ENCODE peak calls at places on chromosomes 16 and 17, in ten cellular contexts. One of them, this sample, is unnamed.

GRCh38 chr17:83008526-83008925 is 70.9 kb upstream of the METRNL start:
- DNase-seq in pancreas: no peak
- DNase-seq in dorsolateral prefrontal cortex: no peak
- DNase-seq in lower lobe of right lung: no peak
- DNase-seq in retinal pigment epithelial cell: no peak
- DNase-seq in MM.1S: no peak
- DNase-seq in tibial artery: no peak
- DNase-seq in cardiac fibroblast: no peak
- DNase-seq in fibroblast of pulmonary artery: no peak
- DNase-seq in mucosa of descending colon: no peak
- DNase-seq in this sample: no peak

GRCh38 chr16:7566360-7566759 is 233.7 kb downstream of the RBFOX1 start:
- DNase-seq in fibroblast of pulmonary artery: no peak
- DNase-seq in mucosa of descending colon: no peak
- DNase-seq in retinal pigment epithelial cell: no peak
- DNase-seq in lower lobe of right lung: no peak
- DNase-seq in cardiac fibroblast: no peak
- DNase-seq in tibial artery: no peak
- DNase-seq in pancreas: no peak
- DNase-seq in MM.1S: no peak
- DNase-seq in dorsolateral prefrontal cortex: no peak
- DNase-seq in this sample: no peak

GRCh38 chr17:74852237-74853047 is 7.2 kb downstream of the GRIN2C start:
- DNase-seq in cardiac fibroblast: no peak
- DNase-seq in lower lobe of right lung: peak; percentile 62
- DNase-seq in fibroblast of pulmonary artery: peak; percentile 23
- DNase-seq in tibial artery: no peak
- DNase-seq in retinal pigment epithelial cell: peak; percentile 36
- DNase-seq in mucosa of descending colon: no peak
- DNase-seq in MM.1S: peak; percentile 87
- DNase-seq in pancreas: no peak
- DNase-seq in dorsolateral prefrontal cortex: no peak
- DNase-seq in this sample: no peak

GRCh38 chr17:50558955-50559614 is 1.4 kb upstream of the CACNA1G start:
- DNase-seq in pancreas: no peak
- DNase-seq in mucosa of descending colon: peak; percentile 50
- DNase-seq in lower lobe of right lung: peak; percentile 69
- DNase-seq in tibial artery: no peak
- DNase-seq in cardiac fibroblast: no peak
- DNase-seq in retinal pigment epithelial cell: no peak
- DNase-seq in MM.1S: no peak
- DNase-seq in fibroblast of pulmonary artery: no peak
- DNase-seq in dorsolateral prefrontal cortex: no peak
- DNase-seq in this sample: no peak

GRCh38 chr16:10988164-10988803 is 43.9 kb downstream of the CLEC16A start:
- DNase-seq in dorsolateral prefrontal cortex: no peak
- DNase-seq in retinal pigment epithelial cell: no peak
- DNase-seq in MM.1S: no peak
- DNase-seq in fibroblast of pulmonary artery: no peak
- DNase-seq in lower lobe of right lung: peak; percentile 51
- DNase-seq in pancreas: no peak
- DNase-seq in tibial artery: no peak
- DNase-seq in mucosa of descending colon: no peak
- DNase-seq in cardiac fibroblast: no peak
- DNase-seq in this sample: no peak

GRCh38 chr16:67034478-67034877 is 5.5 kb downstream of the CBFB start:
- DNase-seq in mucosa of descending colon: no peak
- DNase-seq in fibroblast of pulmonary artery: peak; percentile 58
- DNase-seq in tibial artery: no peak
- DNase-seq in pancreas: no peak
- DNase-seq in lower lobe of right lung: no peak
- DNase-seq in MM.1S: no peak
- DNase-seq in retinal pigment epithelial cell: no peak
- DNase-seq in dorsolateral prefrontal cortex: no peak
- DNase-seq in cardiac fibroblast: peak; percentile 52
- DNase-seq in this sample: no peak

GRCh38 chr16:27475561-27475960 is 73.6 kb downstream of the IL21R start:
- DNase-seq in dorsolateral prefrontal cortex: no peak
- DNase-seq in retinal pigment epithelial cell: peak; percentile 60
- DNase-seq in fibroblast of pulmonary artery: peak; percentile 80
- DNase-seq in mucosa of descending colon: no peak
- DNase-seq in cardiac fibroblast: peak; percentile 93
- DNase-seq in lower lobe of right lung: no peak
- DNase-seq in pancreas: no peak
- DNase-seq in MM.1S: no peak
- DNase-seq in tibial artery: no peak
- DNase-seq in this sample: peak; percentile 82

GRCh38 chr16:51328708-51329107 is 177.6 kb upstream of the SALL1 start:
- DNase-seq in tibial artery: no peak
- DNase-seq in pancreas: no peak
- DNase-seq in dorsolateral prefrontal cortex: no peak
- DNase-seq in cardiac fibroblast: no peak
- DNase-seq in fibroblast of pulmonary artery: peak; percentile 9
- DNase-seq in lower lobe of right lung: no peak
- DNase-seq in retinal pigment epithelial cell: no peak
- DNase-seq in MM.1S: no peak
- DNase-seq in mucosa of descending colon: no peak
- DNase-seq in this sample: no peak

GRCh38 chr16:52825882-52826281 is 226.8 kb downstream of the CHD9NB start:
- DNase-seq in MM.1S: no peak
- DNase-seq in lower lobe of right lung: no peak
- DNase-seq in mucosa of descending colon: no peak
- DNase-seq in pancreas: no peak
- DNase-seq in cardiac fibroblast: no peak
- DNase-seq in tibial artery: no peak
- DNase-seq in fibroblast of pulmonary artery: no peak
- DNase-seq in retinal pigment epithelial cell: no peak
- DNase-seq in dorsolateral prefrontal cortex: no peak
- DNase-seq in this sample: no peak

GRCh38 chr16:4803479-4804243 is 1.2 kb upstream of the ROGDI start:
- DNase-seq in pancreas: peak; percentile 29
- DNase-seq in lower lobe of right lung: no peak
- DNase-seq in MM.1S: no peak
- DNase-seq in dorsolateral prefrontal cortex: no peak
- DNase-seq in cardiac fibroblast: peak; percentile 8
- DNase-seq in fibroblast of pulmonary artery: no peak
- DNase-seq in tibial artery: no peak
- DNase-seq in mucosa of descending colon: no peak
- DNase-seq in retinal pigment epithelial cell: no peak
- DNase-seq in this sample: no peak

GRCh38 chr16:4801051-4801961 is 1.1 kb downstream of the ROGDI start:
- DNase-seq in dorsolateral prefrontal cortex: no peak
- DNase-seq in lower lobe of right lung: no peak
- DNase-seq in mucosa of descending colon: peak; percentile 59
- DNase-seq in retinal pigment epithelial cell: no peak
- DNase-seq in MM.1S: no peak
- DNase-seq in tibial artery: no peak
- DNase-seq in cardiac fibroblast: no peak
- DNase-seq in fibroblast of pulmonary artery: no peak
- DNase-seq in pancreas: peak; percentile 29
- DNase-seq in this sample: no peak

GRCh38 chr16:4801962-4802658 is at the start of gene ROGDI:
- DNase-seq in tibial artery: peak; percentile 66
- DNase-seq in lower lobe of right lung: peak; percentile 96
- DNase-seq in MM.1S: peak; percentile 93
- DNase-seq in cardiac fibroblast: peak; percentile 19
- DNase-seq in fibroblast of pulmonary artery: peak; percentile 31
- DNase-seq in dorsolateral prefrontal cortex: peak; percentile 74
- DNase-seq in retinal pigment epithelial cell: no peak
- DNase-seq in mucosa of descending colon: peak; percentile 97
- DNase-seq in pancreas: peak; percentile 92
- DNase-seq in this sample: peak; percentile 31

GRCh38 chr16:4800290-4801041 is 2.0 kb downstream of the ROGDI start:
- DNase-seq in MM.1S: no peak
- DNase-seq in mucosa of descending colon: peak; percentile 85
- DNase-seq in dorsolateral prefrontal cortex: peak; percentile 94
- DNase-seq in cardiac fibroblast: no peak
- DNase-seq in fibroblast of pulmonary artery: no peak
- DNase-seq in retinal pigment epithelial cell: no peak
- DNase-seq in tibial artery: no peak
- DNase-seq in pancreas: peak; percentile 83
- DNase-seq in lower lobe of right lung: peak; percentile 81
- DNase-seq in this sample: no peak

DNA sequence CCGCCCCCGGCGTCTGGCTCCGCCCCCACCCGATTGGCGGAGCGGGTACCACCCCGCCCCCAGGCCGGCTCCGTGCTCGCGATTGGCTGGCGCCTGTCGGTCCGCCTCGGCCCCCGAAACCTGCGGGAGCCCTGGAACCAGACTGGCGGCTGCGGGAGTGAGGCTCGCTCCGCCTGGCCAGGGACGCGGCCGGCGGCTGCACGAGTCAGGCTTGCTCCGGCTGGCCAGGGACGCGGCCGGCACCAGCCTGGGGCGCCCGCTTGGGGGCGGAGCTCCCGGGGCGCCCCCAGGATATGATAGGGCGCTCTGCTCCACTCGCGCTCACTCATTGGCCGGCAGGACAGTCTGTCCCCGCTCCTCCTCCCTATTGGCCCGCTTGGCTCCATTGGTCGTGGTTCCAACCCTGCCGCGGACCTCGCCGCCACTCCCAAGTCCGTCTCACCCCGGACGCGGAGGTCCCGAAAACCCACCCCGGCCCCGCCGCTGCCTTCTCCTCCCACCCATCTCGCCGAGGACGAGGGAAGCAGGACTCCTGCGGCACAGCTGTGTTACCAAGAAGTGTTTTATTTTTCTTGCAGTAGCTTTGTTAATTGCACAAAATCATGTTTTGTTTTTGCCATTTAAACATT is 340 bp upstream of the ROGDI start:
- DNase-seq in retinal pigment epithelial cell: peak; percentile 68
- DNase-seq in mucosa of descending colon: peak; percentile 96
- DNase-seq in fibroblast of pulmonary artery: peak; percentile 90
- DNase-seq in pancreas: peak; percentile 93
- DNase-seq in tibial artery: peak; percentile 91
- DNase-seq in MM.1S: peak; percentile 83
- DNase-seq in dorsolateral prefrontal cortex: peak; percentile 92
- DNase-seq in lower lobe of right lung: peak; percentile 94
- DNase-seq in cardiac fibroblast: peak; percentile 92
- DNase-seq in this sample: peak; percentile 62
- TF ChIP-seq CTCF in retinal pigment epithelial cell: no peak
- TF ChIP-seq CTCF in mucosa of descending colon: no peak
- TF ChIP-seq CTCF in fibroblast of pulmonary artery: no peak
- TF ChIP-seq CTCF in pancreas: peak; percentile 17
- TF ChIP-seq CTCF in tibial artery: no peak
- TF ChIP-seq CTCF in MM.1S: no peak
- TF ChIP-seq CTCF in dorsolateral prefrontal cortex: peak; percentile 51
- TF ChIP-seq CTCF in lower lobe of right lung: peak; percentile 32
- TF ChIP-seq CTCF in cardiac fibroblast: no peak
- TF ChIP-seq CTCF in this sample: no peak

GRCh38 chr17:31882571-31882970 is 18.9 kb downstream of the UTP6 start:
- DNase-seq in cardiac fibroblast: no peak
- DNase-seq in fibroblast of pulmonary artery: no peak
- DNase-seq in dorsolateral prefrontal cortex: no peak
- DNase-seq in pancreas: no peak
- DNase-seq in retinal pigment epithelial cell: no peak
- DNase-seq in tibial artery: no peak
- DNase-seq in MM.1S: no peak
- DNase-seq in lower lobe of right lung: no peak
- DNase-seq in mucosa of descending colon: no peak
- DNase-seq in this sample: no peak

GRCh38 chr17:31888124-31888523 is 13.4 kb downstream of the UTP6 start:
- DNase-seq in pancreas: peak; percentile 23
- DNase-seq in fibroblast of pulmonary artery: no peak
- DNase-seq in MM.1S: no peak
- DNase-seq in retinal pigment epithelial cell: no peak
- DNase-seq in tibial artery: peak; percentile 45
- DNase-seq in cardiac fibroblast: no peak
- DNase-seq in dorsolateral prefrontal cortex: no peak
- DNase-seq in mucosa of descending colon: no peak
- DNase-seq in lower lobe of right lung: no peak
- DNase-seq in this sample: no peak
- H3K4me3 ChIP-seq in pancreas: no peak overlapping the region
- H3K4me3 ChIP-seq in fibroblast of pulmonary artery: no peak overlapping the region
- H3K4me3 ChIP-seq in MM.1S: no peak overlapping the region
- H3K4me3 ChIP-seq in retinal pigment epithelial cell: no peak overlapping the region
- H3K4me3 ChIP-seq in tibial artery: no peak overlapping the region
- H3K4me3 ChIP-seq in cardiac fibroblast: no peak overlapping the region
- H3K4me3 ChIP-seq in dorsolateral prefrontal cortex: no peak overlapping the region
- H3K4me3 ChIP-seq in mucosa of descending colon: no peak overlapping the region
- H3K4me3 ChIP-seq in lower lobe of right lung: no peak overlapping the region
- H3K4me3 ChIP-seq in this sample: no peak overlapping the region

GRCh38 chr17:8791248-8791909 is 7.8 kb downstream of the MFSD6L start:
- DNase-seq in tibial artery: no peak
- DNase-seq in dorsolateral prefrontal cortex: no peak
- DNase-seq in mucosa of descending colon: no peak
- DNase-seq in cardiac fibroblast: no peak
- DNase-seq in pancreas: no peak
- DNase-seq in fibroblast of pulmonary artery: no peak
- DNase-seq in retinal pigment epithelial cell: no peak
- DNase-seq in lower lobe of right lung: no peak
- DNase-seq in MM.1S: no peak
- DNase-seq in this sample: no peak
- TF ChIP-seq CTCF in tibial artery: no peak
- TF ChIP-seq CTCF in dorsolateral prefrontal cortex: no peak
- TF ChIP-seq CTCF in mucosa of descending colon: no peak
- TF ChIP-seq CTCF in cardiac fibroblast: peak; percentile 3
- TF ChIP-seq CTCF in pancreas: no peak
- TF ChIP-seq CTCF in fibroblast of pulmonary artery: no peak
- TF ChIP-seq CTCF in retinal pigment epithelial cell: no peak
- TF ChIP-seq CTCF in lower lobe of right lung: no peak
- TF ChIP-seq CTCF in MM.1S: peak; percentile 9
- TF ChIP-seq CTCF in this sample: no peak

GRCh38 chr17:77354721-77355455 is 214.1 kb downstream of the SEC14L1 start:
- DNase-seq in mucosa of descending colon: peak; percentile 74
- DNase-seq in pancreas: peak; percentile 25
- DNase-seq in retinal pigment epithelial cell: peak; percentile 70
- DNase-seq in MM.1S: no peak
- DNase-seq in fibroblast of pulmonary artery: peak; percentile 96
- DNase-seq in lower lobe of right lung: no peak
- DNase-seq in cardiac fibroblast: peak; percentile 99
- DNase-seq in dorsolateral prefrontal cortex: peak; percentile 3
- DNase-seq in tibial artery: peak; percentile 79
- DNase-seq in this sample: no peak

GRCh38 chr17:77358801-77359716 is 218.3 kb downstream of the SEC14L1 start:
- DNase-seq in cardiac fibroblast: no peak
- DNase-seq in mucosa of descending colon: no peak
- DNase-seq in fibroblast of pulmonary artery: no peak
- DNase-seq in pancreas: peak; percentile 8
- DNase-seq in MM.1S: no peak
- DNase-seq in lower lobe of right lung: no peak
- DNase-seq in dorsolateral prefrontal cortex: no peak
- DNase-seq in tibial artery: no peak
- DNase-seq in retinal pigment epithelial cell: no peak
- DNase-seq in this sample: no peak

GRCh38 chr17:77356109-77356689 is 215.4 kb downstream of the SEC14L1 start:
- DNase-seq in lower lobe of right lung: no peak
- DNase-seq in fibroblast of pulmonary artery: no peak
- DNase-seq in pancreas: peak; percentile 13
- DNase-seq in cardiac fibroblast: peak; percentile 40
- DNase-seq in dorsolateral prefrontal cortex: no peak
- DNase-seq in mucosa of descending colon: no peak
- DNase-seq in MM.1S: no peak
- DNase-seq in retinal pigment epithelial cell: no peak
- DNase-seq in tibial artery: no peak
- DNase-seq in this sample: no peak

GRCh38 chr17:77354420-77354720 is 213.6 kb downstream of the SEC14L1 start:
- DNase-seq in cardiac fibroblast: no peak
- DNase-seq in MM.1S: no peak
- DNase-seq in fibroblast of pulmonary artery: no peak
- DNase-seq in tibial artery: no peak
- DNase-seq in dorsolateral prefrontal cortex: no peak
- DNase-seq in mucosa of descending colon: no peak
- DNase-seq in retinal pigment epithelial cell: no peak
- DNase-seq in pancreas: peak; percentile 8
- DNase-seq in lower lobe of right lung: no peak
- DNase-seq in this sample: no peak

GRCh38 chr17:77356690-77357201 is 216.0 kb downstream of the SEC14L1 start:
- DNase-seq in lower lobe of right lung: no peak
- DNase-seq in dorsolateral prefrontal cortex: no peak
- DNase-seq in MM.1S: no peak
- DNase-seq in mucosa of descending colon: no peak
- DNase-seq in pancreas: peak; percentile 19
- DNase-seq in fibroblast of pulmonary artery: no peak
- DNase-seq in retinal pigment epithelial cell: no peak
- DNase-seq in cardiac fibroblast: no peak
- DNase-seq in tibial artery: no peak
- DNase-seq in this sample: no peak
- H3K4me3 ChIP-seq in lower lobe of right lung: no peak overlapping the region
- H3K4me3 ChIP-seq in dorsolateral prefrontal cortex: no peak overlapping the region
- H3K4me3 ChIP-seq in MM.1S: no peak overlapping the region
- H3K4me3 ChIP-seq in mucosa of descending colon: no peak overlapping the region
- H3K4me3 ChIP-seq in pancreas: no peak overlapping the region
- H3K4me3 ChIP-seq in fibroblast of pulmonary artery: no peak overlapping the region
- H3K4me3 ChIP-seq in retinal pigment epithelial cell: no peak overlapping the region
- H3K4me3 ChIP-seq in cardiac fibroblast: no peak overlapping the region
- H3K4me3 ChIP-seq in tibial artery: no peak overlapping the region
- H3K4me3 ChIP-seq in this sample: no peak overlapping the region

This sample was measured in kidney epithelial cell.